ENCODE peak calls at places on chromosomes 6 and 20, in ten cellular contexts. K, D, Y, S, B, I, L, O, P and H are unnamed samples.

GRCh38 chr6:147486683-147487082 is 21.8 kb upstream of the SAMD5 start:
- DNase-seq in K (no peak), D (no peak), Y (no peak), S (no peak), B (no peak), I (no peak), L (no peak), O (no peak), P (no peak), H (no peak)

GRCh38 chr20:38139919-38140753 is 24.9 kb downstream of the TGM2 start:
- DNase-seq in K (peak; percentile 25), D (no peak), Y (peak; percentile 47), S (no peak), B (no peak), I (no peak), L (no peak), O (no peak), P (no peak), H (no peak)

GRCh38 chr6:16723833-16724232 is 37.4 kb downstream of the ATXN1 start:
- DNase-seq in K (no peak), D (peak; percentile 71), Y (no peak), S (peak; percentile 47), B (no peak), I (no peak), L (no peak), O (no peak), P (no peak), H (no peak)

GRCh38 chr20:13119583-13119982 is 101.5 kb upstream of the ISM1 start:
- DNase-seq in K (no peak), D (peak; percentile 84), Y (peak; percentile 11), S (peak; percentile 15), B (no peak), I (no peak), L (no peak), O (peak; percentile 13), P (no peak), H (no peak)

GRCh38 chr20:5078399-5078958 is 41.3 kb downstream of the PCNA start:
- DNase-seq in K (peak; percentile 83), D (peak; percentile 60), Y (peak; percentile 83), S (no peak), B (peak; percentile 98), I (no peak), L (no peak), O (peak; percentile 42), P (no peak), H (peak; percentile 75)

GRCh38 chr6:169188051-169188863 is 65.4 kb downstream of the THBS2 start:
- DNase-seq in K (no peak), D (no peak), Y (no peak), S (no peak), B (no peak), I (peak; percentile 43), L (no peak), O (no peak), P (peak; percentile 55), H (no peak)

GRCh38 chr20:63828545-63828944 is 2.5 kb downstream of the ZBTB46 start:
- DNase-seq in K (no peak), D (no peak), Y (no peak), S (no peak), B (no peak), I (no peak), L (no peak), O (no peak), P (no peak), H (no peak)

GRCh38 chr20:17992847-17993508 is 24.2 kb downstream of the MGME1 start:
- DNase-seq in K (no peak), D (no peak), Y (no peak), S (no peak), B (no peak), I (no peak), L (no peak), O (no peak), P (no peak), H (no peak)

GRCh38 chr6:134449004-134449403 is 131.1 kb upstream of the SGK1 start:
- DNase-seq in K (no peak), D (no peak), Y (no peak), S (no peak), B (no peak), I (no peak), L (no peak), O (no peak), P (no peak), H (no peak)

GRCh38 chr6:73085362-73085975 is 139.8 kb downstream of the KHDC1L start:
- DNase-seq in K (no peak), D (no peak), Y (no peak), S (no peak), B (peak; percentile 36), I (no peak), L (no peak), O (no peak), P (no peak), H (no peak)

GRCh38 chr6:39815356-39815755 is 23.2 kb downstream of the DAAM2 start:
- DNase-seq in K (no peak), D (no peak), Y (no peak), S (no peak), B (no peak), I (no peak), L (no peak), O (no peak), P (no peak), H (no peak)

GRCh38 chr6:161354241-161354840 is 80.5 kb upstream of the AGPAT4 start:
- DNase-seq in K (no peak), D (no peak), Y (no peak), S (no peak), B (no peak), I (no peak), L (no peak), O (no peak), P (no peak), H (no peak)

GRCh38 chr20:41034239-41034638 is 5.6 kb downstream of the TOP1 start:
- DNase-seq in K (no peak), D (no peak), Y (no peak), S (no peak), B (no peak), I (no peak), L (no peak), O (peak; percentile 83), P (no peak), H (no peak)

GRCh38 chr6:31558631-31559500 is 11.5 kb downstream of the NFKBIL1 start:
- DNase-seq in K (peak; percentile 69), D (no peak), Y (peak; percentile 42), S (no peak), B (peak; percentile 87), I (no peak), L (no peak), O (peak; percentile 73), P (no peak), H (no peak)

GRCh38 chr6:15593798-15594197 is 69.0 kb downstream of the DTNBP1 start:
- DNase-seq in K (no peak), D (no peak), Y (no peak), S (no peak), B (no peak), I (no peak), L (no peak), O (no peak), P (no peak), H (no peak)

GRCh38 chr20:49186535-49187329 is 1.4 kb downstream of the STAU1 start:
- DNase-seq in K (peak; percentile 85), D (peak; percentile 62), Y (peak; percentile 77), S (no peak), B (no peak), I (no peak), L (no peak), O (peak; percentile 70), P (peak; percentile 94), H (peak; percentile 65)

DNA sequence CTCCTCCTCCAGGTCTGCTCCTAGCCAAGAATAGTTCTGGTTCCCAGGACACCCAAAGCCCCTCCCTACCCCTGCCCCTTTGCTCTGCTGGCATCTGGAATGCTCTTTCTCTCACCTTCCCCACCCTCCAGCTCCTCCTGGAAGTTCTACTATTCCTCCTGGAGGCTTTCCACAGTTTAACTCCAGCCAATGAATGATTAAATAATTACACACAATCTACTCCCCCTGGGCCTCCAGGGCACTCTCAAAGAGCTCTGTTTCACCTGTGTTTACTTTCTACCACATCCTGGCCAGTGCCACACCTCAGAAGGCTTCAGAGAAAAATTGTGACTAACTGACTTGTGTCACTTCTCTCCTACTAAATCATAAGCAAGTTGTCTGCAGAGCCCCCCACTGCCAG is 36.2 kb downstream of the GCM1 start:
- DNase-seq in K (no peak), D (peak; percentile 85), Y (peak; percentile 14), S (no peak), B (no peak), I (no peak), L (no peak), O (no peak), P (no peak), H (peak; percentile 70)
- TF ChIP-seq EP300 in K (no peak), D (peak; percentile 70), Y (no peak), S (no peak), B (no peak), I (no peak), L (no peak), O (no peak), P (no peak), H (no peak)

GRCh38 chr6:114272582-114272981 is 70.2 kb downstream of the HS3ST5 start:
- DNase-seq in K (no peak), D (peak; percentile 90), Y (no peak), S (no peak), B (no peak), I (no peak), L (no peak), O (no peak), P (no peak), H (no peak)
- TF ChIP-seq POLR2AphosphoS5 in K (no peak), D (no peak), Y (no peak), S (no peak), B (no peak), I (no peak), L (no peak), O (no peak), P (no peak), H (no peak)

DNA sequence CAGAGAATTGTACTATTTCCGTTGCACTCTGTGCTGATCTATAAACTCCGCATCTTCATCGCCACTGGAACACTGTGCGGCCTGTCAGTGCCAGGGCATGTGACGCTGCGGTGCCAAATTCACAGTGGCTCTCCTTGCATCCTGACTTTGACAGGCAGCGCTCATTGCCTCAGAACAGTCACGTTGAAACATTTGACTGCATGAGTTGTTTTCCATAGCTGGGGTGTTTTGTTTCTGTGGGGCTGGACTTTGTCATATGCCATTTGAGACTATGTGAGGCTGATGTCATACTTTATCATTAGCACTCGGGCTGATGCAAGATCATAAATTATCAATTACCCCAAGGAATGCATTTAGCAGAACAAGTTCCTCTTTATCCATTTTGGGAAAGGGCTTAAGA is 32.7 kb downstream of the CFAP61 start:
- DNase-seq in K (no peak), D (no peak), Y (no peak), S (no peak), B (no peak), I (no peak), L (no peak), O (no peak), P (peak; percentile 85), H (no peak)
- TF ChIP-seq POLR2A in K (no peak), D (no peak), Y (no peak), S (no peak), B (no peak), I (no peak), L (no peak), O (no peak), P (no peak), H (no peak)

GRCh38 chr6:129672883-129673631 is 36.9 kb downstream of the ARHGAP18 start:
- DNase-seq in K (no peak), D (peak; percentile 55), Y (no peak), S (no peak), B (peak; percentile 60), I (no peak), L (no peak), O (no peak), P (peak; percentile 5), H (no peak)
- TF ChIP-seq EP300 in K (no peak), D (no peak), Y (no peak), S (no peak), B (no peak), I (no peak), L (no peak), O (no peak), P (no peak), H (no peak)